ENCODE peak calls at places on chromosome 21, in four cellular contexts. O, Z, Q and E are unnamed samples.
A peak's percentile ranks its signal among the peaks of the same experiment; 100 is the strongest.

GRCh38 chr21:20741445-20741844 is 256.8 kb upstream of the NCAM2 start:
- DNase-seq in O (no peak), Z (no peak), Q (no peak), E (no peak)

GRCh38 chr21:15495965-15496364 is 233.8 kb upstream of the USP25 start:
- DNase-seq in O (no peak), Z (peak; percentile 59), Q (no peak), E (no peak)

GRCh38 chr21:36948686-36949085 is 17.8 kb downstream of the HLCS start:
- DNase-seq in O (no peak), Z (no peak), Q (no peak), E (no peak)

GRCh38 chr21:42308914-42309752 is 6.1 kb downstream of the TFF3 start:
- DNase-seq in O (no peak), Z (no peak), Q (no peak), E (no peak)

GRCh38 chr21:45376459-45377324 is 28.3 kb upstream of the COL18A1 start:
- DNase-seq in O (peak; percentile 24), Z (no peak), Q (no peak), E (peak; percentile 43)

GRCh38 chr21:15060776-15061175 is 4.0 kb downstream of the NRIP1 start:
- DNase-seq in O (no peak), Z (peak; percentile 43), Q (no peak), E (no peak)

GRCh38 chr21:37130971-37131370 is 57.9 kb downstream of the TTC3 start:
- DNase-seq in O (no peak), Z (peak; percentile 16), Q (no peak), E (no peak)

GRCh38 chr21:46079357-46080170 is 18.3 kb upstream of the COL6A2 start:
- DNase-seq in O (peak; percentile 33), Z (peak; percentile 86), Q (no peak), E (no peak)

GRCh38 chr21:33201945-33202344 is 27.8 kb upstream of the IFNAR2 start:
- DNase-seq in O (no peak), Z (no peak), Q (no peak), E (no peak)

GRCh38 chr21:15430577-15430976 is 299.2 kb upstream of the USP25 start:
- DNase-seq in O (no peak), Z (peak; percentile 62), Q (no peak), E (no peak)

GRCh38 chr21:17925900-17926299 is 106.7 kb upstream of the C21orf91 start:
- DNase-seq in O (no peak), Z (peak; percentile 24), Q (peak; percentile 12), E (no peak)

GRCh38 chr21:39601194-39601940 is 11.4 kb upstream of the B3GALT5 start:
- DNase-seq in O (no peak), Z (no peak), Q (peak; percentile 39), E (no peak)

GRCh38 chr21:22791986-22792560 is 1793.9 kb downstream of the NCAM2 start:
- DNase-seq in O (no peak), Z (peak; percentile 67), Q (peak; percentile 28), E (no peak)

GRCh38 chr21:46116189-46116845 is 18.4 kb downstream of the COL6A2 start:
- DNase-seq in O (peak; percentile 14), Z (no peak), Q (peak; percentile 2), E (no peak)

GRCh38 chr21:43375006-43375826 is 51.7 kb downstream of the SIK1 start:
- DNase-seq in O (no peak), Z (no peak), Q (no peak), E (no peak)

GRCh38 chr21:25179116-25179515 is 428.2 kb downstream of the MRPL39 start:
- DNase-seq in O (no peak), Z (peak; percentile 52), Q (no peak), E (no peak)

GRCh38 chr21:45472445-45473365 is 67.7 kb downstream of the COL18A1 start:
- DNase-seq in O (no peak), Z (no peak), Q (no peak), E (no peak)

GRCh38 chr21:45897191-45898027 is 84.2 kb upstream of the COL6A1 start:
- DNase-seq in O (no peak), Z (no peak), Q (no peak), E (peak; percentile 44)

GRCh38 chr21:44293551-44294231 is 6.2 kb upstream of the PFKL start:
- DNase-seq in O (no peak), Z (no peak), Q (no peak), E (no peak)

GRCh38 chr21:44983421-44984206 is 43.8 kb downstream of the SLX9 start:
- DNase-seq in O (no peak), Z (no peak), Q (no peak), E (peak; percentile 53)